ENCODE peak calls at places on chromosomes 5 and 9, in seven cellular contexts. X is upper lobe of right lung; N is stimulated activated CD8-positive, alpha-beta memory T cell treated with anti-CD3 and anti-CD28 coated beads, Interleukin-12 subunit alpha, Interleukin-12 subunit beta, amount 100 ng/mL, for 1 hour; L is B cell; E is tibial artery; M is osteocyte; T is NCI-H774. O is an unnamed sample.

GRCh38 chr5:110441035-110441434 is 285.4 kb downstream of the TMEM232 start:
- DNase-seq in T (no peak), M (no peak), L (no peak), E (no peak), X (no peak), N (no peak), O (peak)

GRCh38 chr5:127870914-127871313 is 167.7 kb downstream of the CCDC192 start:
- DNase-seq in M (no peak), T (no peak), E (peak), L (no peak), X (peak), N (no peak), O (no peak)

GRCh38 chr9:14179449-14179848 is 134.5 kb downstream of the NFIB start:
- DNase-seq in E (no peak), N (no peak), M (no peak), L (no peak), T (peak), X (no peak), O (no peak)

GRCh38 chr5:137888875-137889759 is at the start of gene PKD2L2:
- DNase-seq in N (peak), X (peak), M (peak), L (peak), T (no peak), E (peak), O (peak)

GRCh38 chr5:13763719-13764118 is 180.8 kb downstream of the DNAH5 start:
- DNase-seq in E (no peak), N (no peak), T (no peak), L (no peak), M (no peak), X (no peak), O (no peak)

GRCh38 chr9:4750021-4750673 is 9.1 kb upstream of the AK3 start:
- DNase-seq in L (peak), T (peak), M (no peak), N (no peak), X (no peak), E (no peak), O (peak)

GRCh38 chr9:113738898-113739604 is 137.1 kb upstream of the ZNF618 start:
- DNase-seq in L (peak), N (no peak), E (no peak), T (no peak), X (no peak), M (peak), O (no peak)

GRCh38 chr5:150763023-150763793 is 4.4 kb upstream of the DCTN4 start:
- DNase-seq in L (no peak), T (peak), N (no peak), X (no peak), M (no peak), E (peak), O (peak)

GRCh38 chr5:16856531-16856930 is 79.6 kb downstream of the MYO10 start:
- DNase-seq in T (no peak), X (no peak), L (no peak), M (no peak), E (no peak), N (no peak), O (peak)

GRCh38 chr9:117494401-117495130 is 79.7 kb upstream of the ASTN2 start:
- DNase-seq in T (peak), E (no peak), X (no peak), M (no peak), N (no peak), L (no peak), O (peak)

GRCh38 chr9:132880311-132880661 is 1.6 kb downstream of the SPACA9 start:
- DNase-seq in X (no peak), M (no peak), E (no peak), L (no peak), N (no peak), T (no peak), O (no peak)

GRCh38 chr9:2872307-2872940 is 28.5 kb upstream of the PUM3 start:
- DNase-seq in X (no peak), E (no peak), T (peak), M (no peak), N (no peak), L (no peak), O (peak)

GRCh38 chr5:116476903-116477537 is 97.6 kb downstream of the SEMA6A start:
- DNase-seq in E (no peak), X (no peak), T (no peak), L (no peak), M (no peak), N (no peak), O (no peak)

GRCh38 chr9:5894237-5894959 is 3.7 kb downstream of the MLANA start:
- DNase-seq in N (no peak), L (no peak), X (no peak), E (no peak), T (no peak), M (no peak), O (no peak)

GRCh38 chr5:72392326-72392733 is 72.2 kb downstream of the PTCD2 start:
- DNase-seq in X (no peak), T (no peak), E (no peak), M (no peak), N (no peak), L (no peak), O (peak)

GRCh38 chr5:100643473-100643872 is 108.3 kb downstream of the FAM174A start:
- DNase-seq in N (no peak), X (no peak), E (no peak), M (no peak), T (no peak), L (no peak), O (peak)